ENCODE peak calls at places on chromosomes 13 and 19, in nine cellular contexts. Z is CD8-positive, alpha-beta T cell; T is NCI-H446 treated with DMSO at 0.1 percent for 48 hours; M is T-helper 17 cell; J is T-helper 2 cell; A is tibial nerve; G is HuH-7; V is WTC11; W is endothelial cell. D is an unnamed sample.

GRCh38 chr19:32809254-32809653 is 60.3 kb downstream of the SLC7A9 start:
- DNase-seq in Z (no peak), T (no peak), M (no peak), J (no peak), A (no peak), G (no peak), V (no peak), W (no peak), D (no peak)

GRCh38 chr19:19230505-19230904 is 18.7 kb downstream of the NCAN start:
- DNase-seq in Z (no peak), T (no peak), M (no peak), J (no peak), A (no peak), G (no peak), V (no peak), W (no peak), D (no peak)

GRCh38 chr13:26983533-26984315 is 187.9 kb downstream of the USP12 start:
- DNase-seq in Z (no peak), T (no peak), M (no peak), J (no peak), A (no peak), G (no peak), V (no peak), W (no peak), D (peak; percentile 2)

GRCh38 chr13:114106526-114106925 is 25.9 kb downstream of the RASA3 start:
- DNase-seq in Z (no peak), T (no peak), M (no peak), J (no peak), A (peak; percentile 1), G (no peak), V (no peak), W (no peak), D (no peak)

GRCh38 chr13:21852043-21852442 is 181.2 kb downstream of the FGF9 start:
- DNase-seq in Z (no peak), T (no peak), M (no peak), J (no peak), A (no peak), G (no peak), V (no peak), W (no peak), D (no peak)

GRCh38 chr13:42007844-42008243 is 40.6 kb upstream of the DGKH start:
- DNase-seq in Z (no peak), T (no peak), M (no peak), J (no peak), A (no peak), G (no peak), V (no peak), W (no peak), D (no peak)

GRCh38 chr19:57850553-57851017 is 926 bp downstream of the ZNF587 start:
- DNase-seq in Z (no peak), T (no peak), M (no peak), J (no peak), A (no peak), G (no peak), V (peak; percentile 36), W (no peak), D (peak; percentile 26)

GRCh38 chr19:56393119-56394012 is at the start of gene ZNF582:
- DNase-seq in Z (peak; percentile 83), T (peak; percentile 11), M (peak; percentile 74), J (peak; percentile 85), A (peak; percentile 88), G (peak; percentile 98), V (peak; percentile 93), W (peak; percentile 86), D (peak; percentile 95)

GRCh38 chr19:28426902-28427232 is 786.1 kb downstream of the UQCRFS1 start:
- DNase-seq in Z (no peak), T (no peak), M (no peak), J (no peak), A (no peak), G (no peak), V (no peak), W (no peak), D (no peak)

GRCh38 chr13:22793598-22794134 is 387.1 kb upstream of the SGCG start:
- DNase-seq in Z (no peak), T (no peak), M (no peak), J (no peak), A (no peak), G (peak; percentile 32), V (no peak), W (no peak), D (no peak)